ENCODE peak calls at places on chromosome 13, in ten cellular contexts. N is MM.1S; K is effector memory CD4-positive, alpha-beta T cell; O is psoas muscle; B is mesendoderm; A is PC-3; L is right atrium auricular region; M is upper lobe of right lung; E is gastrocnemius medialis; Y is fibroblast of lung. Z is an unnamed sample. For H3K4me1, the result is how much of the 10 kb centered on the place peaks cover.

GRCh38 chr13:106867249-106867648 is 299.3 kb upstream of the ARGLU1 start:
- DNase-seq in K (no peak), L (no peak), M (no peak), E (no peak), A (peak), N (no peak), B (no peak), Y (peak), O (no peak), Z (no peak)

GRCh38 chr13:51674276-51674675 is 90.0 kb downstream of the WDFY2 start:
- DNase-seq in O (no peak), L (no peak), M (peak), Y (no peak), A (peak), B (peak), K (no peak), N (no peak), E (no peak), Z (no peak)

GRCh38 chr13:95791084-95791722 is 114.3 kb downstream of the DNAJC3 start:
- DNase-seq in N (no peak), M (no peak), O (no peak), K (no peak), B (no peak), A (no peak), Y (no peak), L (no peak), E (no peak), Z (no peak)

GRCh38 chr13:29448124-29448685 is 147.3 kb downstream of the SLC7A1 start:
- DNase-seq in L (no peak), B (no peak), E (no peak), Y (no peak), A (no peak), M (no peak), K (no peak), O (no peak), N (no peak), Z (no peak)

GRCh38 chr13:98570929-98571372 is 6.0 kb downstream of the STK24 start:
- DNase-seq in B (no peak), Y (peak), N (peak), A (peak), L (no peak), M (no peak), E (peak), K (peak), O (no peak), Z (no peak)

GRCh38 chr13:79346300-79346914 is 59.6 kb downstream of the RBM26 start:
- DNase-seq in L (no peak), B (no peak), E (no peak), O (no peak), N (no peak), M (no peak), Y (peak), A (no peak), K (no peak), Z (no peak)

GRCh38 chr13:95862401-95862800 is 185.5 kb downstream of the DNAJC3 start:
- DNase-seq in N (no peak), B (no peak), A (no peak), O (no peak), K (no peak), M (no peak), L (no peak), Y (no peak), E (no peak), Z (no peak)

GRCh38 chr13:27997904-27998522 is 9.5 kb upstream of the URAD start:
- DNase-seq in M (peak), B (peak), E (no peak), O (no peak), N (peak), K (no peak), A (peak), Y (peak), L (no peak), Z (peak)

GRCh38 chr13:100633461-100633860 is 41.1 kb downstream of the TMTC4 start:
- DNase-seq in M (no peak), N (no peak), B (no peak), K (no peak), E (no peak), Y (peak), L (no peak), O (no peak), A (peak), Z (no peak)

GRCh38 chr13:58097831-58098230 is 466.3 kb downstream of the PCDH17 start:
- DNase-seq in K (no peak), M (no peak), N (no peak), Y (peak), L (no peak), A (no peak), O (no peak), E (no peak), B (no peak), Z (no peak)

GRCh38 chr13:40292108-40292507 is 374.3 kb downstream of the FOXO1 start:
- DNase-seq in Y (no peak), L (no peak), E (no peak), A (no peak), O (no peak), N (no peak), K (no peak), M (no peak), B (no peak), Z (peak)

GRCh38 chr13:76991432-76991795 is 467 bp upstream of the CLN5 start:
- DNase-seq in M (no peak), A (peak), N (no peak), Y (peak), K (peak), B (no peak), L (no peak), O (peak), E (peak), Z (no peak)

GRCh38 chr13:112893570-112894422 is 75.2 kb upstream of the MCF2L start:
- DNase-seq in B (peak), K (no peak), M (no peak), N (peak), A (peak), L (no peak), E (no peak), Y (no peak), O (peak), Z (peak)

GRCh38 chr13:31160857-31161582 is 684 bp downstream of the HSPH1 start:
- DNase-seq in E (no peak), M (peak), O (peak), L (peak), B (peak), A (peak), N (peak), Y (peak), K (peak), Z (peak)

GRCh38 chr13:29605860-29606526 is 10.5 kb upstream of the SLC7A1 start:
- DNase-seq in B (peak), O (no peak), A (no peak), L (no peak), M (no peak), E (no peak), Y (no peak), N (no peak), K (no peak), Z (peak)

GRCh38 chr13:104315606-104316005 is 1249.4 kb upstream of the SLC10A2 start:
- DNase-seq in L (no peak), M (no peak), O (no peak), A (peak), Y (peak), E (no peak), K (no peak), B (no peak), N (no peak), Z (no peak)

GRCh38 chr13:30998548-30999140 is 66.2 kb downstream of the TEX26 start:
- DNase-seq in K (no peak), L (no peak), Y (peak), E (no peak), N (no peak), B (no peak), A (no peak), M (no peak), O (no peak), Z (no peak)

GRCh38 chr13:97339019-97339988 is 94.7 kb upstream of the RAP2A start:
- DNase-seq in A (no peak), B (no peak), M (no peak), L (peak), K (no peak), Y (peak), N (no peak), E (peak), O (no peak), Z (peak)

GRCh38 chr13:71051573-71051972 is 815.4 kb downstream of the DACH1 start:
- DNase-seq in B (no peak), M (no peak), K (no peak), A (no peak), L (no peak), N (no peak), O (no peak), E (no peak), Y (no peak), Z (no peak)

GRCh38 chr13:87206708-87207107 is 464.5 kb upstream of the SLITRK5 start:
- DNase-seq in L (no peak), Y (no peak), B (no peak), K (no peak), N (no peak), O (no peak), E (no peak), A (no peak), M (no peak), Z (no peak)

GRCh38 chr13:97848886-97849285 is 104.6 kb upstream of the IPO5 start:
- DNase-seq in O (no peak), L (no peak), Y (no peak), K (no peak), M (no peak), B (no peak), E (no peak), N (no peak), A (no peak), Z (no peak)

GRCh38 chr13:76086729-76087128 is 450.6 kb downstream of the LMO7 start:
- DNase-seq in Y (no peak), N (no peak), K (no peak), L (no peak), O (no peak), A (no peak), M (no peak), B (peak), E (no peak), Z (no peak)

GRCh38 chr13:32073180-32073864 is 41.7 kb downstream of the FRY start:
- DNase-seq in B (no peak), O (no peak), A (no peak), E (no peak), K (no peak), N (no peak), Y (no peak), M (no peak), L (no peak), Z (no peak)

GRCh38 chr13:80618777-80619176 is 277.9 kb upstream of the SPRY2 start:
- DNase-seq in E (peak), B (no peak), M (no peak), L (no peak), A (no peak), O (no peak), N (no peak), K (no peak), Y (no peak), Z (no peak)

GRCh38 chr13:36850790-36851438 is 31.9 kb downstream of the RFXAP start:
- DNase-seq in M (no peak), N (no peak), E (no peak), L (no peak), A (no peak), Y (no peak), B (peak), O (no peak), K (no peak), Z (no peak)

GRCh38 chr13:23383151-23383550 is 50.4 kb downstream of the SACS start:
- DNase-seq in L (no peak), Y (no peak), B (no peak), K (no peak), O (no peak), E (no peak), M (no peak), N (no peak), A (no peak), Z (no peak)

DNA sequence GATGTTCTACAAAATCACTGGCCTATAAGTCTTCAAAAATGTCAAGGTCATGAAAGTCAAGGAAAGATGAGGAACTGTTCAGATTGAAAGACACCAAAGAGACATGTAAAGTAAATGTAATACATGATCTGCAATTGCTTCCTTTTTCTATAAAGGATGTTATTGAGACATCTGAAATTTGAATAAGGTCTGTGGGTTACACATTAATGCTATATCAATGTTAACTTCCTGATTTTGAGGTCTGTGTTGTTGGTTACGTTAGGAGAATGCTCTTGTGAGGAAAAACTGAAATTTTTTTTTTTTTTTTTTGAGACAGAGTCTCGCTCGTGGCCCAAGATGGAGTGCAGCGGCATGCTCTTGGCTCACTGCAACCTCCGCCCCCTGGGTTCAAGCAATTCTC is 197.4 kb downstream of the RGCC start:
- DNase-seq in Y (no peak), K (no peak), L (no peak), E (no peak), A (no peak), M (no peak), O (no peak), B (no peak), N (no peak), Z (no peak)
- H3K27ac ChIP-seq in Y (no peak), K (no peak), L (no peak), E (no peak), A (no peak), M (no peak), O (no peak), B (no peak), N (no peak), Z (no peak)

GRCh38 chr13:103203750-103204330 is 137.6 kb upstream of the SLC10A2 start:
- DNase-seq in A (no peak), M (no peak), E (no peak), Y (no peak), K (no peak), L (no peak), B (no peak), O (no peak), N (no peak), Z (no peak)

GRCh38 chr13:103195762-103196161 is 129.5 kb upstream of the SLC10A2 start:
- DNase-seq in O (no peak), K (no peak), B (no peak), L (no peak), Y (no peak), A (peak), N (no peak), M (no peak), E (no peak), Z (no peak)

GRCh38 chr13:103194871-103195270 is 128.7 kb upstream of the SLC10A2 start:
- DNase-seq in K (no peak), L (no peak), O (no peak), N (no peak), A (peak), B (no peak), Y (no peak), E (no peak), M (no peak), Z (no peak)

GRCh38 chr13:103200118-103200885 is 134.1 kb upstream of the SLC10A2 start:
- DNase-seq in K (no peak), N (no peak), O (no peak), L (no peak), Y (no peak), M (no peak), B (peak), E (no peak), A (no peak), Z (no peak)

GRCh38 chr13:103199380-103200088 is 133.3 kb upstream of the SLC10A2 start:
- DNase-seq in Y (no peak), E (no peak), K (no peak), A (no peak), B (no peak), M (no peak), O (no peak), L (no peak), N (no peak), Z (no peak)
- H3K4me3 ChIP-seq in Y (no peak), E (no peak), K (no peak), A (no peak), B (no peak), M (no peak), O (no peak), L (no peak), N (no peak), Z (no peak)

GRCh38 chr13:42173789-42174343 is 98.1 kb upstream of the AKAP11 start:
- DNase-seq in N (no peak), O (no peak), K (no peak), Y (no peak), M (no peak), L (no peak), E (no peak), B (peak), A (no peak), Z (no peak)

GRCh38 chr13:42168497-42168896 is 103.5 kb upstream of the AKAP11 start:
- DNase-seq in O (no peak), E (no peak), N (no peak), B (no peak), M (no peak), A (no peak), L (no peak), Y (no peak), K (no peak), Z (no peak)

GRCh38 chr13:42164557-42165125 is 107.3 kb upstream of the AKAP11 start:
- DNase-seq in A (no peak), K (no peak), L (no peak), N (no peak), M (no peak), Y (no peak), E (no peak), O (no peak), B (no peak), Z (no peak)

GRCh38 chr13:42174344-42175162 is 97.4 kb upstream of the AKAP11 start:
- DNase-seq in K (no peak), E (no peak), A (no peak), Y (peak), L (no peak), M (no peak), B (peak), N (no peak), O (no peak), Z (no peak)

GRCh38 chr13:42170029-42170428 is 101.9 kb upstream of the AKAP11 start:
- DNase-seq in O (no peak), N (no peak), K (no peak), Y (no peak), B (peak), A (no peak), E (no peak), M (no peak), L (no peak), Z (no peak)
- H3K4me1 ChIP-seq in O (under half), N (under half), K (under half), Y (under half), B (under half), A (under half), E (under half), M (under half), L (under half), Z (under half)

DNA sequence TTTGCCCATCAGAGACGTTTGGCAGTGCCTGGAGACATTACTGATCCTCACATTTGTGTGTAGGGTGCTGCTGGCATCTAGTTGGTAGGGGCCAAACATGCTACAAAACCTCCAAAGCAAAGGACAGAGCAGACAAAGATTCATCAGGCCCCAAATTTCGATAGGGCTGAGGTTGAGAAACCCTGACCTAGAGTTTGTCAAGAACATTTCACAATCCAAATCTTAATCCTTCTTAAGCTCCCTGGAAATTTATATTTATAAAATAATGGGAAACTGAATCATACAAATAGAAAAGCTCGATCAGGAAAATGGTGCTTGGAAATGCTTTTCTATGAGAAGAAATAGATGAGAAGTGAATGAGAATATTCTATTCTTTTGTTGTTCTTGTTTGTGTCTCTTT is 273.6 kb downstream of the DCT start:
- DNase-seq in O (no peak), K (no peak), M (no peak), L (no peak), A (no peak), Y (no peak), N (no peak), B (no peak), E (no peak), Z (no peak)
- H3K27ac ChIP-seq in O (no peak), K (no peak), M (no peak), L (no peak), A (no peak), Y (no peak), N (no peak), B (no peak), E (no peak), Z (no peak)

GRCh38 chr13:37914781-37915391 is 45.3 kb upstream of the TRPC4 start:
- DNase-seq in M (no peak), K (no peak), E (no peak), Y (peak), A (no peak), N (no peak), O (no peak), B (peak), L (no peak), Z (no peak)

GRCh38 chr13:37919329-37919880 is 49.8 kb upstream of the TRPC4 start:
- DNase-seq in K (no peak), O (no peak), L (no peak), M (no peak), E (no peak), N (no peak), A (no peak), B (no peak), Y (no peak), Z (no peak)

GRCh38 chr13:37923236-37923635 is 53.7 kb upstream of the TRPC4 start:
- DNase-seq in N (no peak), K (no peak), O (no peak), M (no peak), L (no peak), Y (no peak), A (no peak), B (no peak), E (no peak), Z (no peak)

GRCh38 chr13:37918116-37919100 is 48.8 kb upstream of the TRPC4 start:
- DNase-seq in K (no peak), O (no peak), N (no peak), Y (no peak), A (peak), M (no peak), E (no peak), B (peak), L (no peak), Z (no peak)
- H3K4me3 ChIP-seq in K (no peak), O (no peak), N (no peak), Y (no peak), A (no peak), M (no peak), E (no peak), B (no peak), L (no peak), Z (no peak)

DNA sequence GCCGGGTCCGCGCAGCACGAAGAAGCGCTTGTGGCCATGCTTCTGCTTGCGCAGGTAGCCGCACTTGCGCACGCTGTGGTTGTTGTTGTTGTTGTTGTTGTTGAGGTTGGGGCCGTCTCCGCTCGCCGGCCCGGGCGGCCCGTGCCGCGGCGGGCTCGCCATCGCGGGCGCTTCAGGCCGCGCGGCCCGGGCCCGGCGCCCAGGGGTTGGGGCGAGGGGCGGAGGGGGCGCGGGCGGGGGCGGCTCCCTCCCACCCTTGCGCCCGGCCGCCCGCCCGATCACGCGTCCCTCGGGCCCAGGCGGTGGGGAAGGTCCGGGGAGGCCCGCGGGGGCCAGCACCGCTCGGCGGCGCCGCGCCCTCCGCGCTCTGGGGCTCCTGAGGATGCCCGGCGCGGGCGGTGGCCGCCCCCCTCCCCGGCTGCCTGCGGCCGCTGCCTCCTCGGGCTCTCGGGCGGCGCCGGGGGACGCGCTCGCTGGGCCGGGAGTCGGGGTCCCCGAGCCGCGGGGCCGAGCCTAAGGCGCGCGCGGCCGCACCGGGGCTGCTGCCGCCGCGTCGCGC is 412 bp downstream of the IRS2 start:
- DNase-seq in M (no peak), L (no peak), E (no peak), A (no peak), Y (no peak), O (no peak), B (peak), K (no peak), N (peak), Z (no peak)
- H3K4me1 ChIP-seq in M (under half), L (under half), E (under half), A (under half), Y (under half), O (under half), B (under half), K (under half), N (under half), Z (under half)

GRCh38 chr13:48501705-48502104 is 31.2 kb downstream of the RCBTB2 start:
- DNase-seq in K (no peak), B (no peak), E (no peak), Y (peak), M (no peak), O (no peak), N (no peak), A (peak), L (no peak), Z (no peak)
- H3K27ac ChIP-seq in K (no peak), B (no peak), E (no peak), Y (no peak), M (no peak), O (no peak), N (no peak), A (no peak), L (no peak), Z (no peak)

DNA sequence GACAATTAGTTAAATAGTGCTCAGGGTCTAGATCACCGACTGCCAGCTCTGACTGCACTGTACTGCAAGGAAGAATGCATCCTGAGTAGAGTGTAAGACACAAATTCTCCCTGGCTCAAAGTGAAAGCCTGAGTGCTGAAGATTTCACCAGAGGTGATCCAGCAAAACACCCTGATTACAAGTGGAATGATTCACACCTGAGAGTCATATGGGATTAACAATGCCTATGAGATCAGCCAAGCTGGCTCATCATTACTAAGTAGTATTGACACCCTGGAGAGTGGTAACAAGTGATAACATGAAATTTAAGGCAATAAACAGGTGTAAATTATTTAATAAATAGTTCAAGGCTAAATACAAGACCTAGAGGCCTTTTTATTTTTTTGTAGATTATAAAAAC is 403.8 kb upstream of the PRR20A start:
- DNase-seq in K (no peak), L (no peak), B (no peak), M (no peak), E (no peak), N (no peak), O (no peak), A (no peak), Y (no peak), Z (no peak)
- H3K4me3 ChIP-seq in K (no peak), L (no peak), B (no peak), M (no peak), E (no peak), N (no peak), O (no peak), A (no peak), Y (no peak), Z (no peak)

Z was measured in right cardiac atrium.